ENCODE peak calls at places on chromosomes 2 and 18, in seven cellular contexts. H is tibial artery, O is HCT116, S is sigmoid colon, P is astrocyte, R is left lung, I is endothelial cell of umbilical vein. Q is an unnamed sample.

GRCh38 chr18:8359076-8359475 is 250.2 kb upstream of the RAB12 start:
- DNase-seq in H (no peak), O (no peak), S (no peak), P (no peak), R (no peak), I (no peak), Q (no peak)

GRCh38 chr2:148615446-148615845 is 29.1 kb upstream of the EPC2 start:
- DNase-seq in H (no peak), O (no peak), S (no peak), P (no peak), R (no peak), I (peak; percentile 2), Q (no peak)

GRCh38 chr18:7417742-7418141 is 149.4 kb upstream of the PTPRM start:
- DNase-seq in H (no peak), O (no peak), S (no peak), P (peak; percentile 44), R (no peak), I (no peak), Q (no peak)

GRCh38 chr2:10900216-10901109 is 11.3 kb upstream of the KCNF1 start:
- DNase-seq in H (peak; percentile 48), O (peak; percentile 68), S (no peak), P (no peak), R (no peak), I (no peak), Q (no peak)

GRCh38 chr2:12514631-12515437 is 201.9 kb upstream of the TRIB2 start:
- DNase-seq in H (no peak), O (no peak), S (no peak), P (no peak), R (no peak), I (no peak), Q (no peak)

GRCh38 chr2:134443814-134444480 is 190.1 kb downstream of the MGAT5 start:
- DNase-seq in H (no peak), O (no peak), S (no peak), P (no peak), R (no peak), I (peak; percentile 30), Q (no peak)

GRCh38 chr2:95356821-95357700 is 45.4 kb upstream of the FAHD2A start:
- DNase-seq in H (peak; percentile 39), O (no peak), S (peak; percentile 40), P (no peak), R (peak; percentile 23), I (no peak), Q (no peak)

GRCh38 chr18:59900222-59901128 is 679 bp downstream of the PMAIP1 start:
- DNase-seq in H (no peak), O (no peak), S (no peak), P (peak; percentile 75), R (peak; percentile 49), I (peak; percentile 76), Q (no peak)

GRCh38 chr2:609520-610280 is 67.5 kb downstream of the TMEM18 start:
- DNase-seq in H (no peak), O (no peak), S (no peak), P (no peak), R (no peak), I (no peak), Q (no peak)

GRCh38 chr2:193566276-193566675 is 1371.5 kb upstream of the TMEFF2 start:
- DNase-seq in H (no peak), O (no peak), S (no peak), P (peak; percentile 42), R (no peak), I (no peak), Q (no peak)

GRCh38 chr2:191539068-191539467 is 138.9 kb upstream of the NABP1 start:
- DNase-seq in H (no peak), O (peak; percentile 18), S (no peak), P (peak; percentile 4), R (no peak), I (peak; percentile 44), Q (no peak)

GRCh38 chr2:78541451-78542267 is 483.8 kb upstream of the REG3G start:
- DNase-seq in H (no peak), O (no peak), S (no peak), P (no peak), R (no peak), I (no peak), Q (no peak)

DNA sequence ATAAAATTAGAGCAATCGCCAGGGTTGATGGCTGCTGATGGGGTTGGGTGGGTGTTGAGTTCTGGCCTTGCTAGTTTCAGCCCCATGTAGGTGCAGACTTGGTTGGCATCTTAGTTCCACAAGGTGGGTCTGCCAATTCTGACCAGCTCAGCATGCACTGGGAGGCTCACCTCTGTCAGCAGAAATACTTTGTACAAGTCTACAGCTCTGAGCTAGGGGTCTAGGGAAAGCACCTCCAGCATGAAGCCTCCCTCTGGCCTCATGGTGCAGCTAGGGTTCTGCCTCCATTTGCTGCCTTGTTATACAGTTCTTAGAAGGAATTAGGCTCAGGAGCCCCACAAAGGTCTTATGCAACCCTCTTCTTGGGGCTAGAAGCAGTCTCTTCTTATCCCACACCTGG is 278.9 kb upstream of the HDAC4 start:
- DNase-seq in H (no peak), O (no peak), S (no peak), P (no peak), R (no peak), I (no peak), Q (no peak)
- TF ChIP-seq CTCF in H (no peak), O (no peak), S (no peak), P (no peak), R (no peak), I (no peak), Q (no peak)

DNA sequence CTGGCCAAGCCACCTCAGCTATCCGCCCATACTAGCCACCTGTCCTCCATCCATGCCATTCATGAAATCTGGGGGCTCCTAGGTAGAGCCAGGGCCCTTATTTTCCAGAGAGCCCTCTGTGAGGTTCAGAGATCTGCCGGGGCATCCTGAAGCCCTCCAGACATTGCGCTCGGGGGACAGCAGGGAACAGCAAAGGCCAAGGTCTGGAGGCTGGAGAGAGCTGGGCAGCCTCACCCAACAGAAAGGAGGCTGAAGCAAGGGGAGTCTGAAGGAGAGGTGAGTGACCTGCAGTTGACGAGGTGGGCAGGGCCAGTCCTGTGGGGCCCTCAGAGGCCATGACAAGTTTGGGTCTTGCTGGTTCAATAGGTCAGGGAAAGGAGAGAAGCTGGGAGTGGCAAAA is 8.6 kb upstream of the DES start:
- DNase-seq in H (no peak), O (no peak), S (no peak), P (no peak), R (no peak), I (no peak), Q (no peak)
- H3K4me1 ChIP-seq in H (peaks cover 46% of the 10 kb centered on the region), O (peaks cover 26% of the 10 kb centered on the region), S (peaks cover 63% of the 10 kb centered on the region), P (peaks cover 20% of the 10 kb centered on the region), R (no peaks in the 10 kb centered on the region), I (peaks cover 2% of the 10 kb centered on the region), Q (peaks cover 39% of the 10 kb centered on the region)

GRCh38 chr18:45168883-45169585 is 446.2 kb upstream of the SLC14A2 start:
- DNase-seq in H (no peak), O (no peak), S (no peak), P (peak; percentile 83), R (no peak), I (no peak), Q (no peak)

GRCh38 chr18:45167109-45167551 is 448.1 kb upstream of the SLC14A2 start:
- DNase-seq in H (no peak), O (no peak), S (no peak), P (peak; percentile 63), R (no peak), I (no peak), Q (no peak)

GRCh38 chr18:45171575-45172225 is 443.6 kb upstream of the SLC14A2 start:
- DNase-seq in H (no peak), O (no peak), S (peak; percentile 72), P (peak; percentile 67), R (no peak), I (no peak), Q (no peak)

GRCh38 chr18:45167631-45168225 is 447.5 kb upstream of the SLC14A2 start:
- DNase-seq in H (no peak), O (no peak), S (no peak), P (peak; percentile 84), R (no peak), I (no peak), Q (no peak)

DNA sequence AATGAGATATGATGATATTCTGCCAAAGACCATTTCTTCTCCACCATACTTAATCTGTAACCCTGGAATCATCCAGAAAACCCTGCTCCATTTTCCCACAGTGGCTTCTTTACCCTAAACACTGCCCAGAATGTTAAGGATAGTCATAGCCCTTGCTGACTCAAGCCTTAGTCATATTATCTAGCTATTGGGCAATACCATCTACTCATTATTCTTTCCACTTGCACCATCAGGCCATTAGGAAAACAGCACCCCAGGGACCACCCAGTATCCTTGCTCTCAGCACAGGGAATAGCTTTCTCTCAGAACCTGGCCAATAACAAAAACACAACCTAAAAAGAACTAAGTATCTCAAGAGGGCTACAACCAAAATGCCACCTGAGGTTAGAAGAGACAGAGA is 445.7 kb upstream of the SLC14A2 start:
- DNase-seq in H (peak; percentile 78), O (no peak), S (peak; percentile 74), P (peak; percentile 92), R (no peak), I (no peak), Q (peak; percentile 61)
- TF ChIP-seq CTCF in H (peak; percentile 21), O (no peak), S (no peak), P (no peak), R (no peak), I (no peak), Q (no peak)

DNA sequence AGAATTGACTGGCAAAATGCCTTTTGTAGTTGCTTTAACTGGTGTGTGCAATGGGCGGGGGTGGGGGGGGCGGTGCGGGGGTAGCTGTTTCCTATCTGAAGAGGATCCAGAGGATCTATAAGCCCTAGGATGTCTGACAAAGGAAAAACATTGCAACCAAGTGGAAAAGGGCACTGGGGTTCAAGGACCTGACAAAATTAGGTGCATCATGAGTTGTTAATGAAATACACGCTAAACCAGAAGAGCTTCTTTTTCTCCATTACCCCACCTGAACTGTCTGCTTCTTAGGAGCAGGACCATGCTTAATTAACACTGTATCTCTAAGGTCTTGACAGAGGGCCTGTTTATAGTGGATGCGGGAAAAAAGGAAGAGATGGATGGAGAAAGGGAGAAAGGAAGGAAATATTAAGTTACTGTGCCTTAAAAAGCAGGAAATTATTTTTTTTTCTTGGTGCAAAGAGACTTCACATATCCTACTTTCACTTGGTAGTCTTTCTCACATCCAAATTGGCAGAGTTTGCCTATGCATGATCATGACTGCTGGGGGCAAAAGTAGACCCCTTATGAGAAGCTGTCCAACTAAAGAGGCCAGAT is 4.7 kb downstream of the RND3 start:
- DNase-seq in H (no peak), O (no peak), S (no peak), P (no peak), R (no peak), I (no peak), Q (no peak)
- H3K4me1 ChIP-seq in H (peaks cover 70% of the 10 kb centered on the region), O (peaks cover 79% of the 10 kb centered on the region), S (peaks cover 68% of the 10 kb centered on the region), P (peaks cover 62% of the 10 kb centered on the region), R (peaks cover 4% of the 10 kb centered on the region), I (peaks cover 67% of the 10 kb centered on the region), Q (peaks cover 53% of the 10 kb centered on the region)